ENCODE peak calls at places on chromosomes 4 and X, in five cellular contexts. Z is HCT116, G is A549, H is K562, O is breast epithelium. M is an unnamed sample.

GRCh38 chrX:139126493-139126892 is 404.0 kb upstream of the F9 start:
- DNase-seq in Z (no peak), G (no peak), H (peak), O (no peak), M (peak)

GRCh38 chr4:76459291-76459723 is 24.3 kb downstream of the SHROOM3 start:
- DNase-seq in Z (peak), G (no peak), H (peak), O (no peak), M (no peak)

GRCh38 chr4:61319156-61319555 is 119.0 kb downstream of the ADGRL3 start:
- DNase-seq in Z (no peak), G (no peak), H (no peak), O (no peak), M (no peak)

GRCh38 chr4:12633058-12633651 is 851.0 kb downstream of the RAB28 start:
- DNase-seq in Z (peak), G (peak), H (peak), O (peak), M (peak)

GRCh38 chrX:133544105-133544504 is 128.8 kb upstream of the GPC4 start:
- DNase-seq in Z (peak), G (no peak), H (no peak), O (no peak), M (no peak)

GRCh38 chrX:386768-387575 is at the start of gene PPP2R3B:
- DNase-seq in Z (peak), G (peak), H (peak), O (peak), M (no peak)

GRCh38 chrX:123626962-123627361 is 105.9 kb downstream of the THOC2 start:
- DNase-seq in Z (no peak), G (no peak), H (no peak), O (no peak), M (no peak)

GRCh38 chrX:63761639-63762038 is 23.4 kb downstream of the ARHGEF9 start:
- DNase-seq in Z (no peak), G (no peak), H (no peak), O (no peak), M (no peak)

GRCh38 chrX:104351173-104351769 is 96.5 kb upstream of the ESX1 start:
- DNase-seq in Z (peak), G (peak), H (no peak), O (no peak), M (no peak)

GRCh38 chrX:78329486-78329885 is 2.1 kb upstream of the CYSLTR1 start:
- DNase-seq in Z (no peak), G (no peak), H (no peak), O (no peak), M (no peak)

GRCh38 chr4:152937535-152938236 is 1.6 kb downstream of the FHDC1 start:
- DNase-seq in Z (no peak), G (peak), H (peak), O (no peak), M (peak)

GRCh38 chr4:94488667-94489066 is 36.9 kb downstream of the PDLIM5 start:
- DNase-seq in Z (no peak), G (peak), H (no peak), O (no peak), M (no peak)

GRCh38 chr4:5918331-5919030 is 25.6 kb upstream of the CRMP1 start:
- DNase-seq in Z (no peak), G (no peak), H (no peak), O (no peak), M (no peak)

GRCh38 chr4:80029364-80029763 is 43.7 kb downstream of the ANTXR2 start:
- DNase-seq in Z (no peak), G (no peak), H (no peak), O (no peak), M (no peak)

GRCh38 chr4:141768954-141769353 is 132.6 kb downstream of the IL15 start:
- DNase-seq in Z (no peak), G (no peak), H (no peak), O (no peak), M (no peak)

GRCh38 chr4:113952452-113953029 is 26.9 kb downstream of the ARSJ start:
- DNase-seq in Z (peak), G (peak), H (no peak), O (no peak), M (peak)

GRCh38 chr4:107838763-107839162 is 14.0 kb downstream of the SGMS2 start:
- DNase-seq in Z (no peak), G (no peak), H (no peak), O (no peak), M (no peak)

GRCh38 chr4:110492522-110492921 is 16.6 kb downstream of the ENPEP start:
- DNase-seq in Z (no peak), G (no peak), H (no peak), O (no peak), M (no peak)

GRCh38 chr4:76867880-76868655 is 29.9 kb downstream of the SOWAHB start:
- DNase-seq in Z (no peak), G (no peak), H (no peak), O (no peak), M (no peak)

GRCh38 chr4:186840771-186841301 is 117.2 kb upstream of the FAT1 start:
- DNase-seq in Z (peak), G (no peak), H (peak), O (no peak), M (no peak)

GRCh38 chr4:186839122-186840037 is 115.7 kb upstream of the FAT1 start:
- DNase-seq in Z (no peak), G (no peak), H (peak), O (no peak), M (no peak)

GRCh38 chr4:186844059-186844681 is 120.5 kb upstream of the FAT1 start:
- DNase-seq in Z (no peak), G (no peak), H (no peak), O (no peak), M (peak)

GRCh38 chr4:186838295-186838694 is 114.6 kb upstream of the FAT1 start:
- DNase-seq in Z (no peak), G (no peak), H (no peak), O (no peak), M (no peak)

DNA sequence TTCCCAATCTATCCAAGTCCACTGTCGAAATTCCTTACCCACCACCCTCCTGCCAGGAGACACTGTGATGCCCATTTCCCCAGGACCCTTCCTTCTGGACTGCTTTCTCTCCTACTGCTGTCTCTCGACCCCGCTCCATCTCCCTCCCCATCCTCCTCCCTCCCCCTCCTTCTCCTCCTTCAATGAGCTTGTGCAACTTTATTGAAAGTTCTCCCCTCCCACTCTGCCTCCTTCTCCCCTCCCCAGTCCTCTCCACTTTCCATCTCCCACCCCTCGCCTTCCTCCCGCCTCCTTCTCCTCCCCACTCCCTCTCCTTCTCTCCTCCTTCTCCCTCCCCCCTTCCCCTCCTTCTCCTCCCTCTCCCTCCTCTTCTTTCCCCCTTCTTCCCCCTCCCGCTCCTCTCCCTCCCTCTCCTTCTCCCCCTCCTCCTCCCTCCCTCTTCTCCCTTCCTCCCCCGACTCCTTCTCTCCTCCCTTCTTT is 116.6 kb upstream of the FAT1 start:
- DNase-seq in Z (peak), G (no peak), H (peak), O (no peak), M (no peak)
- TF ChIP-seq POLR2A in Z (peak), G (no peak), H (peak), O (peak), M (no peak)

GRCh38 chrX:70433848-70434351 is 10.7 kb upstream of the DLG3 start:
- DNase-seq in Z (peak), G (peak), H (peak), O (peak), M (peak)
- TF ChIP-seq POLR2A in Z (no peak), G (no peak), H (peak), O (no peak), M (no peak)

DNA sequence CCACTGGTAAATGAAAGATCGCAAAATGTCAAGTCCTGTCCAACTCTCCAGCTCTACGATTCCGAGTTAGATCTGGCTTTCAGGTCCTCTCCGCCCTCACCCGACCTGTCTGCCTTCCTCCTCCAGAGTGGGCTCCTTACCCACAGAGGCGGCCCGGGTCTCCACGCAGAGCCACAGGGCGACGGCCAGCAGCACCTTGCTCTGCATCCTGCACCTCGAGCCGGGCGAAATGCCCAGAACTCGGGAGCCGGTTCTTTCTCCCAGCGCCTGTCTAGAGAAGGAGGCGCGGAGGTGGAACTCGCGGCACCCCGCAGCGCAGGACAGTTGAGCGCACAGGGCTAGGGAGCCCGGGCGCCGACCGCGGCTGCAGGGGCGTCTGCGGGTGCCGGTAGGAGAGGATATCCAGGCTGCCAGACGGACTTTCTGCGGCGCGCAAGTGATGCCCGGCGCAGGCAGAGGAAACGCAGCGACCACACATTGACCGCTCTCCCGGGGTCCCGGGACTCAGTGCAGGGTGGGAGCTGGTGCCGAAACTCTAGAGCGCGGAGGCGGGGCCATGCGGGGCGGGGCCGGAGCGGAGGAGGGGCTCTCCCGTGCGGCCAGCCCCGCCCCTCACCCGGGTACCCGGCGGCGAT is at the start of gene KDR:
- DNase-seq in Z (no peak), G (no peak), H (peak), O (no peak), M (no peak)
- TF ChIP-seq POLR2A in Z (no peak), G (no peak), H (no peak), O (no peak), M (no peak)

GRCh38 chr4:74772106-74772505 is 22.2 kb downstream of the BTC start:
- DNase-seq in Z (no peak), G (no peak), H (no peak), O (no peak), M (no peak)

GRCh38 chr4:74768857-74769525 is 25.3 kb downstream of the BTC start:
- DNase-seq in Z (peak), G (peak), H (no peak), O (no peak), M (no peak)

GRCh38 chr4:74772783-74773182 is 21.5 kb downstream of the BTC start:
- DNase-seq in Z (no peak), G (no peak), H (no peak), O (no peak), M (no peak)

DNA sequence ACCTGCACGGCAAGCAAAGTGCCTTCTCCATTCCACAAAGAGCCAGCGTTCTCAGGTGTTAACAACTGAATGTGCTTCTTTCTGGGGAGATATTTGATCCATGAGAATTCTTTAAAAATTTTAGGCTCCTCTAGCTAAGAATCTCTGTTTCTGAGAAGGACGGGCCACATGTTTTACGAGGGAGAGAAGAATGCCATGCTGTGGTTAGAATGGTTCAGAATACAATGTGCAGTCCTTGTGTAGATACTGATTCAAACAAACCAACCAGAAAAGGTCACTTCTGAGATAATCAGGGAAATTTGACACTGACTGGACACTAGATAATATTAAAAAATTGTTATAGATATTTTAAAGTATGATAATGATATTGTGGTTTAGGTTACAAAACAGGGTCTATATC is 23.8 kb downstream of the BTC start:
- DNase-seq in Z (no peak), G (no peak), H (no peak), O (no peak), M (no peak)
- TF ChIP-seq POLR2A in Z (no peak), G (no peak), H (no peak), O (no peak), M (no peak)

DNA sequence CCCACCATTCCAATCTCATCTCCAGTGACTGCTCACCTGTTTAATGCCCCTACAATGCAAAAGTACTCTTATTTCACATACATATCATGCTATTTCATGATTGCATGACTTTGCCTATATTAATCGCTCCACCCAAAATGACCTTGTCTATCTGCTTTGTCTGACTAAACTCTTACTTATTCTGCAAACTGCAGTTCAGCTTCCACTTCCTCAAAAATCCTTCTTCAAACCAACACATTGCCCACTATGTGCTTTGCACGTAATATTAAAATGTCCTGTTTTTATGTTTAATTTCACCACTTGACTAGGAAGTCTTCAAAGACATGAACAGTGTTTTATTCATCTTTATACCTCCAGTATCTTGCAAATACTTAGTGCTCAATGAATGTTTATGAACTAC is 229.6 kb downstream of the OPHN1 start:
- DNase-seq in Z (no peak), G (no peak), H (no peak), O (no peak), M (no peak)
- TF ChIP-seq POLR2A in Z (no peak), G (no peak), H (no peak), O (no peak), M (no peak)

GRCh38 chr4:2536193-2537010 is at the start of gene FAM193A:
- DNase-seq in Z (peak), G (peak), H (peak), O (peak), M (peak)
- TF ChIP-seq POLR2A in Z (peak), G (peak), H (no peak), O (no peak), M (peak)

DNA sequence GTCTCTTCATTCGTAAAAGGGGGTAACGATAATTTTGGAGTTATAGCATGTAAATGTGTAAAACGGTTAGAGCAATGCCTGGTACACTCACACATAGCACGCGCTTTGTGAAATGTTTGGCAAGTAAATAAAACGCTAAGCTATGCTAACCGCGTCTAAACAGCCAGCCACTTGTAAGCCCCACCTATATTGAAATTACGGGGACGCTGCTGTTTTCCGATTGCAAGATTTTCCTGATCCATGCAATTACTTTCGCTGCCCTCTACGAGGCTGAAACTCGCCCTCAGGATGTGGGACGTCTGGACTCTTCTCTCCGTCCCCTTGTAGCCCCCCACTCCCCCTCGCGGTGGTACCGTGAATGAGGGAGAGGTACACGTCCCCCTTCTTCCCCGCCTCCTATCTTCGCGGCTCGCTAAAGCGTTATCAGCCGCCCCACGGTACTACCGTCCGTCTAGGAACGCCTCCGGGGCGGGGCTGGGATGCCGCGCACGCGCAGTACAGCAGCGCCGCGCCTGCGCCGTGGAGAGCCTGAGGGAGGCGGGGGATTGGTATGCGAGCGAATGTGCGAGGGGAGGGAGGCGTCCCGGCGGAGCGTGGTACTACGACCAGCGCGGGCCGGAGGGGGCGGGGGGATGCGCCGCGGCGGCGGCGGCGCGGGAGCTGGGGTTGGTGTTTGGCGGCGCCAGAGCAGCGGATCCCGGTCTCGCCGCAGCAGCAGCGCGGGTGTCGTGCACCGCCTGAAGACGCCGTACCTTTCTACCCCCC is at the start of gene STIM2:
- DNase-seq in Z (peak), G (peak), H (peak), O (peak), M (peak)
- TF ChIP-seq POLR2A in Z (peak), G (peak), H (peak), O (peak), M (peak)